ENCODE peak calls at places on chromosome 10, in four cellular contexts. P, L, J and O are unnamed samples.

GRCh38 chr10:129993621-129994020 is 29.5 kb upstream of the EBF3 start:
- DNase-seq in P (no peak), J (no peak), L (no peak), O (no peak)

GRCh38 chr10:12605580-12606405 is 256.4 kb downstream of the CAMK1D start:
- DNase-seq in P (no peak), J (no peak), L (peak), O (no peak)

GRCh38 chr10:125494631-125495239 is 188.2 kb downstream of the TEX36 start:
- DNase-seq in P (no peak), L (no peak), J (no peak), O (no peak)

GRCh38 chr10:71081912-71082311 is 130.5 kb upstream of the UNC5B start:
- DNase-seq in J (no peak), P (no peak), L (no peak), O (peak)

GRCh38 chr10:93894516-93895378 is 969 bp downstream of the SLC35G1 start:
- DNase-seq in P (no peak), J (no peak), L (no peak), O (no peak)

GRCh38 chr10:31358688-31359330 is 39.8 kb downstream of the ZEB1 start:
- DNase-seq in J (no peak), L (no peak), P (no peak), O (no peak)

GRCh38 chr10:114523876-114524275 is 119.6 kb upstream of the AFAP1L2 start:
- DNase-seq in P (no peak), J (no peak), L (no peak), O (no peak)

GRCh38 chr10:43409385-43410109 is 561 bp upstream of the HNRNPF start:
- DNase-seq in P (no peak), J (no peak), L (no peak), O (peak)

GRCh38 chr10:7846591-7846990 is 28.3 kb downstream of the TAF3 start:
- DNase-seq in L (no peak), J (no peak), P (no peak), O (no peak)

GRCh38 chr10:50566150-50566549 is 57.6 kb downstream of the SGMS1 start:
- DNase-seq in L (peak), J (no peak), P (no peak), O (no peak)

GRCh38 chr10:75097666-75098285 is 13.7 kb upstream of the SAMD8 start:
- DNase-seq in J (no peak), L (peak), P (no peak), O (no peak)

GRCh38 chr10:63498665-63499064 is 22.5 kb upstream of the REEP3 start:
- DNase-seq in L (no peak), J (no peak), P (no peak), O (no peak)

GRCh38 chr10:90447836-90448235 is 410.0 kb downstream of the HTR7 start:
- DNase-seq in P (no peak), L (no peak), J (no peak), O (no peak)

GRCh38 chr10:65341323-65341922 is 1584.4 kb upstream of the LRRTM3 start:
- DNase-seq in J (no peak), P (no peak), L (no peak), O (no peak)

GRCh38 chr10:123136221-123136805 is 543 bp downstream of the HMX3 start:
- DNase-seq in J (no peak), P (peak), L (no peak), O (peak)

GRCh38 chr10:44963772-44964633 is 4.4 kb downstream of the RASSF4 start:
- DNase-seq in P (no peak), L (peak), J (no peak), O (peak)

GRCh38 chr10:104922810-104923209 is 281.7 kb downstream of the SORCS3 start:
- DNase-seq in L (no peak), J (peak), P (no peak), O (no peak)

GRCh38 chr10:96511044-96511945 is 2.4 kb downstream of the TLL2 start:
- DNase-seq in P (peak), L (peak), J (no peak), O (peak)

GRCh38 chr10:68110027-68110426 is 739 bp downstream of the MYPN start:
- DNase-seq in P (no peak), J (no peak), L (no peak), O (no peak)

GRCh38 chr10:46033602-46034011 is 3.2 kb upstream of the NCOA4 start:
- DNase-seq in J (no peak), L (peak), P (no peak), O (no peak)

GRCh38 chr10:59839576-59839975 is 66.8 kb downstream of the CCDC6 start:
- DNase-seq in P (no peak), J (no peak), L (no peak), O (no peak)

GRCh38 chr10:70228503-70228902 is 4.7 kb downstream of the PPA1 start:
- DNase-seq in L (no peak), J (no peak), P (no peak), O (no peak)

GRCh38 chr10:42979181-42979580 is 97.7 kb upstream of the RET start:
- DNase-seq in J (no peak), L (no peak), P (peak), O (peak)

GRCh38 chr10:124039432-124040086 is 53.8 kb downstream of the CHST15 start:
- DNase-seq in L (no peak), P (no peak), J (no peak), O (no peak)

GRCh38 chr10:119933179-119933578 is 40.6 kb downstream of the SEC23IP start:
- DNase-seq in P (peak), L (peak), J (no peak), O (no peak)

GRCh38 chr10:71220689-71221540 is 8.5 kb downstream of the UNC5B start:
- DNase-seq in L (no peak), P (no peak), J (no peak), O (no peak)

GRCh38 chr10:16904619-16905018 is 87.4 kb upstream of the RSU1 start:
- DNase-seq in P (no peak), J (no peak), L (no peak), O (no peak)

GRCh38 chr10:30413996-30414576 is 19.9 kb upstream of the MAP3K8 start:
- DNase-seq in J (no peak), L (peak), P (peak), O (no peak)

GRCh38 chr10:20962165-20962564 is 65.1 kb upstream of the NEBL start:
- DNase-seq in P (no peak), L (no peak), J (no peak), O (no peak)

GRCh38 chr10:132922872-132923271 is 19.5 kb downstream of the CFAP46 start:
- DNase-seq in J (no peak), P (no peak), L (no peak), O (no peak)

GRCh38 chr10:53839437-53840039 is 961.5 kb downstream of the PCDH15 start:
- DNase-seq in L (peak), P (no peak), J (no peak), O (no peak)

GRCh38 chr10:31340343-31340742 is 21.3 kb downstream of the ZEB1 start:
- DNase-seq in L (peak), P (no peak), J (no peak), O (no peak)

GRCh38 chr10:106175760-106176377 is 988.6 kb downstream of the SORCS1 start:
- DNase-seq in L (no peak), J (no peak), P (peak), O (no peak)

GRCh38 chr10:126350216-126350992 is 37.9 kb downstream of the ADAM12 start:
- DNase-seq in P (no peak), L (no peak), J (no peak), O (no peak)

GRCh38 chr10:62614389-62615157 is 189.9 kb upstream of the ADO start:
- DNase-seq in J (peak), P (no peak), L (no peak), O (no peak)

GRCh38 chr10:45463244-45464116 is 89.5 kb downstream of the ALOX5 start:
- DNase-seq in J (no peak), P (no peak), L (no peak), O (no peak)

GRCh38 chr10:86651631-86652331 is 2.6 kb upstream of the OPN4 start:
- DNase-seq in L (no peak), P (no peak), J (no peak), O (no peak)

GRCh38 chr10:33067917-33068316 is 109.9 kb upstream of the ITGB1 start:
- DNase-seq in J (no peak), P (no peak), L (no peak), O (no peak)

GRCh38 chr10:33065111-33065510 is 107.1 kb upstream of the ITGB1 start:
- DNase-seq in P (no peak), J (no peak), L (no peak), O (no peak)

GRCh38 chr10:33066558-33067236 is 108.7 kb upstream of the ITGB1 start:
- DNase-seq in L (no peak), J (no peak), P (no peak), O (no peak)

GRCh38 chr10:33070101-33070500 is 112.1 kb upstream of the ITGB1 start:
- DNase-seq in J (no peak), P (no peak), L (no peak), O (no peak)

GRCh38 chr10:33067481-33067880 is 109.5 kb upstream of the ITGB1 start:
- DNase-seq in P (no peak), J (no peak), L (no peak), O (no peak)
- TF ChIP-seq NR2C2 in P (no peak), J (no peak), L (no peak), O (no peak)

GRCh38 chr10:102426803-102427287 is 5.5 kb downstream of the CUEDC2 start:
- DNase-seq in L (no peak), P (no peak), J (no peak), O (no peak)
- TF ChIP-seq NR2C2 in L (no peak), P (no peak), J (no peak), O (no peak)

DNA sequence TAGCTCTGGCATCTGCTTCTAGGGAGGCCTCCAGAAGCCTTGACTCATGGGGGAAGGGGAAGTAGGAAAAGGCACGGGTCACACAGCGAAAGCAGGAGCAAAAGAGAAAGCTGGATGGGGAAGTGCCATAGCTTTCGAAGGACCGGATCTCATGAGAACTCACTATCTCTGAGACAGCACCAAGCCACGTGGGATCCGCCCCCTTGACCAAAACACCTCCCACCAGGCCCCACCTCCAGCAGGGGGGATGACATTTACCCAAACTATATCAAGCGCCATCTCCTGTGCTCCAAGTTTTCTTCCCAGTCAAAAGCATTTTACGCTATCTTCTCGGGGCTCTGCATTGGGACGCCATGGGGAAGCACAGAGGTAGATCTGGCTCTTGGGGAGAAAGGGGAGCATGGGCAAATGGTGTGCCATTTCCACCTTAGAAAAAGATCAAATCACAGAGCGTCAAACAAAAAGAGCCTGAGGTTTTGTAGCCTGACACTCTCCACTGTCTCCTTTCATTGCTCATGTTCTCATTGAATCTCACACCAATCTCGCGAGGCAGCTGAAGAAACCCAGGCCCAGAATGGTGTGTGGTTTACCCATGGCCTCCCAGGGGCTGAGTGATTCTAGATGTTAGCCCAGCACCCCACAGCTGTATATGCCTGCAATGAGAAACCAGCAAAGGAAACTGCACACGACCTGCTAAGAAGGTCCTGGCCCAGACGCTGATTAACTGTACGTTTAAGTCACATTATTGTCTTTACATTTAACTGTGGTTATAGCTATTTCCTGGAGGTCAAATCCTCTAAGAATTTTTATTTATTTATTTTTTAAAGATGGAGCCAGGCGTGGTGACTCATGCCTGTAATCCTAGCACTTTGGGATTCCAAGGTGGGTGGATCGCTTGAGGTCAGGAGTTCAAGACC is 8.1 kb upstream of the OLAH start:
- DNase-seq in P (peak), L (no peak), J (no peak), O (peak)
- TF ChIP-seq NR2C2 in P (no peak), L (no peak), J (no peak), O (no peak)

DNA sequence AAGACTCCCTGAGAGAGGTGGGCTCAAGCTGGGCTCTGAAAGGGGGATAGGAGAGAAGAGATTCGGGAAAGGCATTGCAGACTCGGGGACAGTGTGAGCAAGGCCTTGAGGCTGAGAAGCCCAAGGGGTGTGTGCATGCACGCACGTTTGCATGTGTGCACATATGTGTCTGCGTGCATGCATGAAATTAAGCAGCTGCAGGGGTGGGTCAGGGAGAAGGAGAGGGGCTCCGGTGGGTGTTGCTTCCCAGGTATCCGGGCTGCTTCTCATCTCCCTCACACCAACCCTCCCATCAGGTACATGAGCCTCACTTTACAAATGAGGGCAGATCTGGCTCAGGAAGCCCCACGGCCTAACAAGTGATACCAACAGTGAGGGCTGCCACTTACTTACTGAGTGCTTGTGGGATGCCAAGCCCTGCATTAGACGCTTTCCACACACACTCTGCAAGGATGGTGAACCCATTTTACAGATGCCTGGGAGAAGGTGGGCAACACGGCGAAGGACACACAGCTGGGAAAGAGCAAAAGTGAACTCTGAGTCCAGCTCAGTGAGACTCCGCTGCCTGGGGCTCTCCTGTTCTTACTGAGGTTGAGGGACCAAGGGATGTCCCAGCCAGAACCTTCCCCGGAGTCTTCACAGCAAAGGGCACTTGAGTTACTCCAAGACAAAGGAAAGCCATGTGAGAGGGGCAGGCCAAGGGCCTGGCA is 26.4 kb downstream of the ZCCHC24 start:
- DNase-seq in J (no peak), P (no peak), L (no peak), O (no peak)
- TF ChIP-seq NR2C2 in J (no peak), P (no peak), L (no peak), O (no peak)

GRCh38 chr10:85648279-85648754 is 718.3 kb downstream of the GRID1 start:
- DNase-seq in P (no peak), J (no peak), L (no peak), O (no peak)

GRCh38 chr10:85643839-85644525 is 722.6 kb downstream of the GRID1 start:
- DNase-seq in J (no peak), L (peak), P (no peak), O (no peak)

GRCh38 chr10:85645097-85645496 is 721.5 kb downstream of the GRID1 start:
- DNase-seq in P (no peak), J (no peak), L (peak), O (no peak)

GRCh38 chr10:85645851-85646250 is 720.7 kb downstream of the GRID1 start:
- DNase-seq in P (no peak), L (no peak), J (no peak), O (no peak)

DNA sequence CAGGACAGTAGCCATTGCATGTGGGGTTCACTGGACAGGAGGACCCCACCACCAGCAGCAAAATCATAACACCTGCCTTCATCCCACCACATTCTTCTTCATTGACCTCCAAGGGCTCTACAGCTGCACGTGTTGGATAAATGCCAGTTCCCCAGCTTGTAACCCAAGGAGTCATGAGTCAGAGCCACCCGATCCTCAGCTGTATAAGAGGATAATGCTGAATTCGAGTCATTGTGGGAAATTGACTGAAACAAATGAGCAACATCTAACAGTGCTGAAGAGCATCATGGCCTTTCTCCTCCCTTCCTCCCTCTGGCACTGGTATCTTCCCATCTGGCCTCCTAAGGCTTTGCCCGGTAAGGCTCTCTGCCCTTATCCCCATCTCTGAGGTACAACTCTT is 720.3 kb downstream of the GRID1 start:
- DNase-seq in L (no peak), J (no peak), P (no peak), O (no peak)
- TF ChIP-seq NR2C2 in L (no peak), J (no peak), P (no peak), O (no peak)

GRCh38 chr10:102632394-102633062 is 11.8 kb upstream of the TRIM8 start:
- DNase-seq in P (no peak), L (no peak), J (no peak), O (no peak)
- TF ChIP-seq NR2C2 in P (no peak), L (no peak), J (no peak), O (no peak)

DNA sequence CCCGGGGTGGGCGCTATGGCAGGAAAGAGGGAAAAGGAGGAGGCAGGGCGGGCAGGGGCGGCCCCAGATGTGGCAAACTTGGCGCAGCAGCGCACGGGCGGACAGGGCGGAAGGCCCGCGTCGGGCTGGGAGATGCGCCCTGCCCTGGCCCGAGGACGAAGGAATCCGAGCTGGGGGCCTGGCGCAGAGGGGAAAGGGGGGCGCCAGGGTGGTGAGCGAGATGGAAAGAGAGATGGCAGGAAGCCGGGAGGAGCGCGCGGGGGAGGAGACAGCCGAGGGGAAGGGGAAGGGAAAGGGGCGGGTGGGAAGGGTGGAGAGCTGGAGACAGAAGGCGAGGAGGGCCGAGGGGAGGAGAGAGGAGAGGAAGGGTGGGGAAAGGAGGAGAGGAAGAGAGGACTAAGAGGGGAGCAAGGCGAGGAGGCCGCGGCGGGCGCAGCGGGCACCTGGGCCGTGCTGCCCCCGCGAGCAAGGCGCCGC is at the start of gene MARVELD1:
- DNase-seq in J (no peak), L (no peak), P (peak), O (peak)
- TF ChIP-seq NR2C2 in J (no peak), L (no peak), P (no peak), O (no peak)